ENCODE peak calls at places on chromosome 14, in five cellular contexts. P, H, C, U and I are unnamed samples.

GRCh38 chr14:68947802-68948201 is 31.3 kb downstream of the ACTN1 start:
- DNase-seq in P (no peak), H (peak; percentile 87), C (peak; percentile 66), U (no peak), I (no peak)

GRCh38 chr14:65622703-65623102 is 210.2 kb downstream of the FUT8 start:
- DNase-seq in P (no peak), H (no peak), C (no peak), U (no peak), I (no peak)

GRCh38 chr14:68345738-68346137 is 447.1 kb downstream of the ZFP36L1 start:
- DNase-seq in P (no peak), H (no peak), C (no peak), U (no peak), I (no peak)

GRCh38 chr14:21244546-21244945 is 24.7 kb downstream of the HNRNPC start:
- DNase-seq in P (no peak), H (no peak), C (no peak), U (no peak), I (no peak)

GRCh38 chr14:105010106-105010505 is 10.8 kb downstream of the CDCA4 start:
- DNase-seq in P (no peak), H (no peak), C (no peak), U (no peak), I (no peak)

GRCh38 chr14:28461379-28461778 is 305.2 kb upstream of the FOXG1 start:
- DNase-seq in P (no peak), H (no peak), C (no peak), U (no peak), I (no peak)

GRCh38 chr14:23299558-23299957 is 3.1 kb downstream of the PPP1R3E start:
- DNase-seq in P (no peak), H (no peak), C (no peak), U (no peak), I (no peak)

GRCh38 chr14:53249059-53249458 is 95.9 kb upstream of the DDHD1 start:
- DNase-seq in P (no peak), H (no peak), C (no peak), U (no peak), I (no peak)

GRCh38 chr14:36619853-36620252 is 37.4 kb upstream of the NKX2-8 start:
- DNase-seq in P (no peak), H (no peak), C (no peak), U (no peak), I (no peak)

GRCh38 chr14:28308727-28309126 is 457.9 kb upstream of the FOXG1 start:
- DNase-seq in P (no peak), H (no peak), C (no peak), U (no peak), I (no peak)

GRCh38 chr14:33218030-33218429 is 279.4 kb downstream of the NPAS3 start:
- DNase-seq in P (no peak), H (no peak), C (no peak), U (no peak), I (no peak)

GRCh38 chr14:65156568-65157366 is 54.5 kb upstream of the MAX start:
- DNase-seq in P (no peak), H (peak; percentile 19), C (peak; percentile 53), U (peak; percentile 55), I (no peak)

GRCh38 chr14:88199882-88200281 is 123.2 kb downstream of the KCNK10 start:
- DNase-seq in P (no peak), H (no peak), C (no peak), U (no peak), I (no peak)

GRCh38 chr14:67782090-67782489 is 34.3 kb downstream of the ZFYVE26 start:
- DNase-seq in P (no peak), H (no peak), C (no peak), U (no peak), I (no peak)

GRCh38 chr14:24237463-24237955 is 4.8 kb downstream of the GMPR2 start:
- DNase-seq in P (no peak), H (no peak), C (no peak), U (no peak), I (no peak)

GRCh38 chr14:92850492-92850891 is 56.4 kb downstream of the GOLGA5 start:
- DNase-seq in P (no peak), H (no peak), C (no peak), U (no peak), I (no peak)

GRCh38 chr14:35414365-35414764 is 9.8 kb upstream of the NFKBIA start:
- DNase-seq in P (no peak), H (no peak), C (no peak), U (no peak), I (no peak)

GRCh38 chr14:68499451-68499850 is 293.4 kb downstream of the ZFP36L1 start:
- DNase-seq in P (no peak), H (no peak), C (no peak), U (no peak), I (no peak)

GRCh38 chr14:40308240-40308639 is 876.0 kb upstream of the FBXO33 start:
- DNase-seq in P (no peak), H (no peak), C (no peak), U (no peak), I (no peak)

GRCh38 chr14:79056879-79057278 is 886.7 kb downstream of the NRXN3 start:
- DNase-seq in P (no peak), H (no peak), C (no peak), U (no peak), I (no peak)

GRCh38 chr14:85531594-85532391 is 1.8 kb downstream of the FLRT2 start:
- DNase-seq in P (no peak), H (no peak), C (peak; percentile 75), U (peak; percentile 82), I (peak; percentile 83)

GRCh38 chr14:94392510-94392935 is 4.1 kb upstream of the SERPINA1 start:
- DNase-seq in P (no peak), H (no peak), C (peak; percentile 50), U (no peak), I (no peak)

GRCh38 chr14:105286759-105287144 is 14.0 kb downstream of the BRF1 start:
- DNase-seq in P (no peak), H (no peak), C (no peak), U (peak; percentile 13), I (no peak)

GRCh38 chr14:95903616-95904107 is 27.0 kb downstream of the TUNAR start:
- DNase-seq in P (no peak), H (no peak), C (no peak), U (no peak), I (no peak)

GRCh38 chr14:36857136-36857535 is 195.5 kb downstream of the PAX9 start:
- DNase-seq in P (peak; percentile 10), H (no peak), C (no peak), U (no peak), I (no peak)

GRCh38 chr14:35416108-35416750 is 11.7 kb upstream of the NFKBIA start:
- DNase-seq in P (no peak), H (peak; percentile 34), C (no peak), U (no peak), I (no peak)

GRCh38 chr14:94161979-94162378 is 12.1 kb upstream of the PPP4R4 start:
- DNase-seq in P (no peak), H (no peak), C (no peak), U (no peak), I (no peak)

GRCh38 chr14:95071649-95072256 is 85.6 kb downstream of the DICER1 start:
- DNase-seq in P (no peak), H (no peak), C (no peak), U (no peak), I (no peak)

GRCh38 chr14:44979740-44980346 is 17.9 kb downstream of the TOGARAM1 start:
- DNase-seq in P (no peak), H (no peak), C (no peak), U (peak; percentile 29), I (no peak)

GRCh38 chr14:81459421-81459820 is 59.3 kb upstream of the STON2 start:
- DNase-seq in P (no peak), H (no peak), C (no peak), U (no peak), I (no peak)

GRCh38 chr14:57247283-57247682 is 21.4 kb downstream of the EXOC5 start:
- DNase-seq in P (no peak), H (no peak), C (no peak), U (no peak), I (no peak)

GRCh38 chr14:68937790-68938514 is 41.1 kb downstream of the ACTN1 start:
- DNase-seq in P (no peak), H (peak; percentile 80), C (no peak), U (no peak), I (no peak)

GRCh38 chr14:93857500-93857899 is 69.2 kb upstream of the PRIMA1 start:
- DNase-seq in P (no peak), H (no peak), C (no peak), U (no peak), I (no peak)

GRCh38 chr14:63857467-63858030 is 4.7 kb downstream of the SYNE2 start:
- DNase-seq in P (no peak), H (no peak), C (no peak), U (no peak), I (no peak)
- H3K27ac ChIP-seq in P (no peak overlapping the region), H (no peak overlapping the region), C (no peak overlapping the region), U (no peak overlapping the region), I (no peak overlapping the region)

GRCh38 chr14:75527449-75528163 is 5.3 kb downstream of the BATF start:
- DNase-seq in P (no peak), H (no peak), C (peak; percentile 3), U (no peak), I (no peak)
- H3K4me3 ChIP-seq in P (no peak overlapping the region), H (no peak overlapping the region), C (no peak overlapping the region), U (no peak overlapping the region), I (no peak overlapping the region)

DNA sequence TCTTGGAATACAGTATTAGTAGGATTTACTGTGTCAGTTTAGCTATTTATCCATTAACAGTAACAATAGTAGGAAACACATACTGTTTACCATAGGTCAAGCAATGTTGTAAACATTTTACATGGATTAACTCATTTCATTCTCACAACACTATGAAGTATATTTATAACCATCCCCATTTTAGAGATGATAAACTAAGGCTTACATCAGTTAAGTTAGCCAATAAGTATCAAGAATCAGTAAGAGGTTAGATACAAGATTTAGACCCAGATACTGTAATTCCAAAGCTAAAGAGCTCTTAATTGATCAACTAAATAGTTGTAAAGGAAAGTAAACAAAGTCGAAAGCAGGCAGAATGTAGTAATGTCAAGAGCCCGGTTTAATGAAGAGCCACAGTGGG is 1.1 kb downstream of the SYNJ2BP start:
- DNase-seq in P (no peak), H (no peak), C (no peak), U (no peak), I (no peak)
- TF ChIP-seq EP300 in P (no peak), H (no peak), C (no peak), U (no peak), I (no peak)

DNA sequence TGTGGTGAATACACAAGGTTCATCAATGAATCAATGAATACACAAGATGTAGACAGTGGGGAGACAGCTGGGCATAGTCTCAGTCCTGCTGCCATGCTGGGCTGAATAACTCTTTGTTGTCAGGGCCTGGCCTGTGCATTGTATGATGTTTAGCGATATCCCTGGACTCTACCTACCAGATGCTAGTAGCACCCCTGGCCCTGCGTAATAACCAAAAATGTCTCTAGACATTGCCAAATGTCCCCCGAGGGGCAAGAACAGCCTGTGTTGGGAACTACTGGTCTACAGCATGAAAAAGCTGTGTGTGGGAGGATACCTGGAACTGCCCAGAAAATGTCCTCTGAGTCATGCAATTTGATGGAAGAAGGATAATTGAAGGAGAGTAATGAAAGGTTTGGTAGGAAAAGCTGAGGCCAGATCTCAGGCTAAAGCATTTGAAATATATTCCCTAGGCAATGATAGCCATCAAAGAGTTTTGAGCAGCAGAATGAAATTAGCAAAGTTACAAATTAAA is 128.2 kb downstream of the TMEM30B start:
- DNase-seq in P (no peak), H (no peak), C (no peak), U (no peak), I (no peak)
- H3K27ac ChIP-seq in P (no peak overlapping the region), H (no peak overlapping the region), C (peak overlapping the region; percentile 82), U (no peak overlapping the region), I (no peak overlapping the region)

GRCh38 chr14:60722163-60722835 is 1.9 kb downstream of the SIX4 start:
- DNase-seq in P (no peak), H (peak; percentile 7), C (no peak), U (peak; percentile 51), I (peak; percentile 78)
- H3K4me3 ChIP-seq in P (peak overlapping the region; percentile 76), H (peak overlapping the region; percentile 57), C (peak overlapping the region; percentile 88), U (peak overlapping the region; percentile 80), I (peak overlapping the region; percentile 57)